ENCODE peak calls at places on chromosomes 13 and 19, in seven cellular contexts. One of them, this sample, is unnamed.

GRCh38 chr13:44373601-44374347 is at the start of gene SERP2:
- DNase-seq in tibial artery: no peak
- DNase-seq in cardiac fibroblast: no peak
- DNase-seq in endodermal cell: peak; percentile 91
- DNase-seq in cardiac muscle cell: peak; percentile 33
- DNase-seq in HCT116: no peak
- DNase-seq in heart left ventricle: peak; percentile 61
- DNase-seq in this sample: no peak

GRCh38 chr13:110392510-110393233 is 85.6 kb downstream of the COL4A2 start:
- DNase-seq in endodermal cell: no peak
- DNase-seq in cardiac fibroblast: peak; percentile 92
- DNase-seq in tibial artery: no peak
- DNase-seq in heart left ventricle: no peak
- DNase-seq in HCT116: no peak
- DNase-seq in cardiac muscle cell: no peak
- DNase-seq in this sample: no peak

GRCh38 chr19:35236638-35237400 is 8.3 kb upstream of the FAM187B start:
- DNase-seq in HCT116: no peak
- DNase-seq in tibial artery: no peak
- DNase-seq in heart left ventricle: no peak
- DNase-seq in cardiac fibroblast: no peak
- DNase-seq in cardiac muscle cell: no peak
- DNase-seq in endodermal cell: no peak
- DNase-seq in this sample: no peak

GRCh38 chr19:40219721-40220276 is 1.6 kb upstream of the TTC9B start:
- DNase-seq in cardiac muscle cell: no peak
- DNase-seq in HCT116: peak; percentile 76
- DNase-seq in tibial artery: no peak
- DNase-seq in endodermal cell: no peak
- DNase-seq in heart left ventricle: no peak
- DNase-seq in cardiac fibroblast: peak; percentile 63
- DNase-seq in this sample: peak; percentile 90

GRCh38 chr13:67803118-67803517 is 573.0 kb upstream of the PCDH9 start:
- DNase-seq in cardiac fibroblast: no peak
- DNase-seq in endodermal cell: no peak
- DNase-seq in tibial artery: no peak
- DNase-seq in heart left ventricle: no peak
- DNase-seq in HCT116: no peak
- DNase-seq in cardiac muscle cell: no peak
- DNase-seq in this sample: no peak

GRCh38 chr13:73337511-73337910 is 278.7 kb downstream of the KLF5 start:
- DNase-seq in tibial artery: no peak
- DNase-seq in endodermal cell: no peak
- DNase-seq in cardiac fibroblast: no peak
- DNase-seq in heart left ventricle: no peak
- DNase-seq in cardiac muscle cell: no peak
- DNase-seq in HCT116: no peak
- DNase-seq in this sample: peak; percentile 85

GRCh38 chr13:36430247-36431203 is 1.8 kb upstream of the CCNA1 start:
- DNase-seq in tibial artery: peak; percentile 67
- DNase-seq in endodermal cell: peak; percentile 80
- DNase-seq in cardiac fibroblast: no peak
- DNase-seq in cardiac muscle cell: peak; percentile 15
- DNase-seq in HCT116: no peak
- DNase-seq in heart left ventricle: no peak
- DNase-seq in this sample: no peak

GRCh38 chr13:37769078-37769477 is 100.5 kb downstream of the TRPC4 start:
- DNase-seq in endodermal cell: no peak
- DNase-seq in tibial artery: no peak
- DNase-seq in heart left ventricle: no peak
- DNase-seq in HCT116: no peak
- DNase-seq in cardiac fibroblast: peak; percentile 8
- DNase-seq in cardiac muscle cell: no peak
- DNase-seq in this sample: peak; percentile 13

GRCh38 chr13:42548731-42549554 is 25.0 kb upstream of the TNFSF11 start:
- DNase-seq in heart left ventricle: no peak
- DNase-seq in cardiac fibroblast: peak; percentile 47
- DNase-seq in HCT116: no peak
- DNase-seq in tibial artery: peak; percentile 68
- DNase-seq in endodermal cell: no peak
- DNase-seq in cardiac muscle cell: no peak
- DNase-seq in this sample: no peak

GRCh38 chr13:31627097-31627496 is 112.2 kb upstream of the RXFP2 start:
- DNase-seq in HCT116: no peak
- DNase-seq in cardiac muscle cell: no peak
- DNase-seq in heart left ventricle: no peak
- DNase-seq in tibial artery: no peak
- DNase-seq in endodermal cell: no peak
- DNase-seq in cardiac fibroblast: peak; percentile 27
- DNase-seq in this sample: no peak

GRCh38 chr19:1567848-1568227 is 287 bp downstream of the MEX3D start:
- DNase-seq in HCT116: no peak
- DNase-seq in cardiac fibroblast: no peak
- DNase-seq in endodermal cell: no peak
- DNase-seq in cardiac muscle cell: peak; percentile 51
- DNase-seq in tibial artery: no peak
- DNase-seq in heart left ventricle: no peak
- DNase-seq in this sample: no peak
- H3K4me3 ChIP-seq in HCT116: peak overlapping the region; percentile 65
- H3K4me3 ChIP-seq in cardiac fibroblast: no peak overlapping the region
- H3K4me3 ChIP-seq in endodermal cell: no peak overlapping the region
- H3K4me3 ChIP-seq in cardiac muscle cell: no peak overlapping the region
- H3K4me3 ChIP-seq in tibial artery: peak overlapping the region; percentile 62
- H3K4me3 ChIP-seq in heart left ventricle: peak overlapping the region; percentile 69
- H3K4me3 ChIP-seq in this sample: peak overlapping the region; percentile 71

GRCh38 chr19:1079566-1080111 is 12.7 kb downstream of the ARHGAP45 start:
- DNase-seq in endodermal cell: no peak
- DNase-seq in cardiac fibroblast: no peak
- DNase-seq in tibial artery: no peak
- DNase-seq in heart left ventricle: no peak
- DNase-seq in HCT116: no peak
- DNase-seq in cardiac muscle cell: no peak
- DNase-seq in this sample: no peak

GRCh38 chr19:1082165-1082927 is 12.8 kb downstream of the POLR2E start:
- DNase-seq in endodermal cell: peak; percentile 100
- DNase-seq in cardiac muscle cell: peak; percentile 91
- DNase-seq in heart left ventricle: peak; percentile 69
- DNase-seq in HCT116: peak; percentile 89
- DNase-seq in tibial artery: no peak
- DNase-seq in cardiac fibroblast: peak; percentile 52
- DNase-seq in this sample: peak; percentile 70

GRCh38 chr19:1080360-1081161 is 13.6 kb downstream of the ARHGAP45 start:
- DNase-seq in HCT116: no peak
- DNase-seq in endodermal cell: no peak
- DNase-seq in cardiac muscle cell: no peak
- DNase-seq in heart left ventricle: no peak
- DNase-seq in tibial artery: no peak
- DNase-seq in cardiac fibroblast: no peak
- DNase-seq in this sample: no peak

GRCh38 chr19:1082928-1083816 is 12.0 kb downstream of the POLR2E start:
- DNase-seq in cardiac fibroblast: no peak
- DNase-seq in cardiac muscle cell: no peak
- DNase-seq in HCT116: no peak
- DNase-seq in tibial artery: no peak
- DNase-seq in endodermal cell: no peak
- DNase-seq in heart left ventricle: no peak
- DNase-seq in this sample: no peak

GRCh38 chr19:1081301-1082164 is 13.6 kb downstream of the POLR2E start:
- DNase-seq in endodermal cell: no peak
- DNase-seq in HCT116: no peak
- DNase-seq in tibial artery: no peak
- DNase-seq in cardiac muscle cell: no peak
- DNase-seq in heart left ventricle: no peak
- DNase-seq in cardiac fibroblast: no peak
- DNase-seq in this sample: no peak
- H3K4me3 ChIP-seq in endodermal cell: no peak overlapping the region
- H3K4me3 ChIP-seq in HCT116: no peak overlapping the region
- H3K4me3 ChIP-seq in tibial artery: no peak overlapping the region
- H3K4me3 ChIP-seq in cardiac muscle cell: no peak overlapping the region
- H3K4me3 ChIP-seq in heart left ventricle: peak overlapping the region; percentile 31
- H3K4me3 ChIP-seq in cardiac fibroblast: no peak overlapping the region
- H3K4me3 ChIP-seq in this sample: peak overlapping the region; percentile 27

DNA sequence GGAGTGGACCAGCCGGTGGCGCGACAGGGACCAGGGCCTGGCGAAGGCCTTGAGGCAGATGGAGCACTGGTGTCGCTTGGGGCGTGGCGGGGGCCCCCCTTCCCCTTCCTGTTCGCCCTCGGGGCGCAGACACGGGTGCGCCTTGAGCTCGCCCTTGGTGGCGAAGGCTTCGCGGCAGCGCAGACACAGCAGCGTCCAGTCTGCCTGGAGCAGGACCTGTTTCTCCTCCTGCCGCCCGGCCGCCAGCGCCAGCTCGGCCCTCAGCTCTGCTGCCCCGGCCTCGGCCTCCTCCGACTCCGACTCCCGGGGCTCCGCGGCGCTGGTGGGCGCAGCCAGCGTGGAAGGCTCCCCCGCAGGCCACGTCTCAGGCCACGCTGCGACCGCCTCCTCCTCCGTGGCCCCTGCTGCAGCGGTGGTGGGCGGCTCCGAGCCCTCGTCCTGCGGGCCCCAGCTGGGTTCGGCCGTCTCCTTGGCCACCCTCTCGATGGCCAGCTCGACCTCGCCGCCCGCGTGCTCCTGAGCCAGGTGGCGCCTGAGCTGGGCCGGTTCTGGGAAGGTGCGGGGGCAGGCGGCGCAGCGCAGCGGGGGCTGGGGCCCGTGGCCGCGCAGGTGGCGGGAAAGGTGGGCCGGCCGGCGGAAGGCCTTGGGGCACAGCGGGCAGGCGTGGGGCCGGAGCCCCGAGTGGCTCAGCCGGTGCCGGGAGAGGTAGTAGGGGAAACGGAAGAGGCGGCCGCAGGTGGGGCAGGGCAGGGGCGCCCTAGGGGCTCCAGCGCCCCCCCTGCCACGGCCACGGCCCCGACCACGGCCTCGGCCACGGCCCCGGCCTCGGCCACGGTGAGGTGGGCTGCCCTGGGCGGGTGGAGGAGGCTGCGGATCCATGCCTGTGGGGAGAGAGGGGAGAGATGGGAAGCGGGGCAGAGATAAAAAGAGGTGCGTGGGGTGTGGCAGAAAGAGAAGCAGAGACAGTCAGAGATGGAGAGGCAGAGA is 1.6 kb downstream of the ZNF579 start:
- DNase-seq in cardiac fibroblast: no peak
- DNase-seq in endodermal cell: no peak
- DNase-seq in cardiac muscle cell: no peak
- DNase-seq in HCT116: no peak
- DNase-seq in tibial artery: no peak
- DNase-seq in heart left ventricle: no peak
- DNase-seq in this sample: no peak
- H3K4me3 ChIP-seq in cardiac fibroblast: peak overlapping the region; percentile 99
- H3K4me3 ChIP-seq in endodermal cell: peak overlapping the region; percentile 85
- H3K4me3 ChIP-seq in cardiac muscle cell: peak overlapping the region; percentile 72
- H3K4me3 ChIP-seq in HCT116: peak overlapping the region; percentile 94
- H3K4me3 ChIP-seq in tibial artery: no peak overlapping the region
- H3K4me3 ChIP-seq in heart left ventricle: peak overlapping the region; percentile 89
- H3K4me3 ChIP-seq in this sample: no peak overlapping the region

GRCh38 chr19:54469496-54469934 is 3.6 kb downstream of the CDC42EP5 start:
- DNase-seq in HCT116: no peak
- DNase-seq in endodermal cell: peak; percentile 47
- DNase-seq in cardiac fibroblast: no peak
- DNase-seq in cardiac muscle cell: no peak
- DNase-seq in heart left ventricle: peak; percentile 79
- DNase-seq in tibial artery: no peak
- DNase-seq in this sample: peak; percentile 67
- H3K4me3 ChIP-seq in HCT116: no peak overlapping the region
- H3K4me3 ChIP-seq in endodermal cell: no peak overlapping the region
- H3K4me3 ChIP-seq in cardiac fibroblast: no peak overlapping the region
- H3K4me3 ChIP-seq in cardiac muscle cell: no peak overlapping the region
- H3K4me3 ChIP-seq in heart left ventricle: no peak overlapping the region
- H3K4me3 ChIP-seq in tibial artery: no peak overlapping the region
- H3K4me3 ChIP-seq in this sample: no peak overlapping the region

DNA sequence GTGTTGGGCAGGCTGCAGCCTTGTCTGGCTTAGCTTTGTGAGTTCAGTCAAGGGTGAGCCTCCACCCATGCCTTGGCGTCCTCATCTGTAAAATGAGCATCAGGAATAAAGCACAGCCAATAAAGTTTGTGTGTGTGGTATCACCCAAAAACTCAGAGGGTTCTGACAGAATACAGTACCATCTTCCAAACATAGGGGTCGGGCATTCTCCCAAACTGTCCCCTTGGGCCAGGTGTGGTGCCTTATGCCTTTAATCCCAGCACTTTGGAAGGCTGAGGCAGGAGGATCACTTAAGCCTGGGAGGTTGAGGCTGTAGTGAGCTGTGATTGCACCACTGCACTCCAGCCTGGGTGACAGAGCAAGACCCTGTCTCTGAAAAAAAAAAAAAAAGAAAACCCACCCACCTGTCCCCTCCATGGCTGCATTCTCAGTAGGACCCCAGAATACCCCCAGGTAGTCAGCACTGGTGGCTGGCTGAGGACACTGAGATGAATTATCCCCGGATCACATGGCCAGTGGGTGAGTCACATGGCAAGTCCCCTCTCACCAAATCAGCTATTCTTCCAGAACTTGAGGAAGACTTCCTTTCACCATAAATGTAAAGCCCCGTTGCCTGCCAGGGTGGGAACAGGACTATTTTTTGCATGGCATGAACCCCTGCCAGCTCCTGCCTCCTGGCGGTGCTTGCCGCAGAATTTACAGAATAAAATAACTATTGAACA is 18.6 kb downstream of the POP4 start:
- DNase-seq in HCT116: no peak
- DNase-seq in endodermal cell: peak; percentile 36
- DNase-seq in cardiac fibroblast: no peak
- DNase-seq in heart left ventricle: no peak
- DNase-seq in cardiac muscle cell: no peak
- DNase-seq in tibial artery: no peak
- DNase-seq in this sample: no peak
- H3K4me3 ChIP-seq in HCT116: no peak overlapping the region
- H3K4me3 ChIP-seq in endodermal cell: no peak overlapping the region
- H3K4me3 ChIP-seq in cardiac fibroblast: no peak overlapping the region
- H3K4me3 ChIP-seq in heart left ventricle: no peak overlapping the region
- H3K4me3 ChIP-seq in cardiac muscle cell: no peak overlapping the region
- H3K4me3 ChIP-seq in tibial artery: no peak overlapping the region
- H3K4me3 ChIP-seq in this sample: no peak overlapping the region

DNA sequence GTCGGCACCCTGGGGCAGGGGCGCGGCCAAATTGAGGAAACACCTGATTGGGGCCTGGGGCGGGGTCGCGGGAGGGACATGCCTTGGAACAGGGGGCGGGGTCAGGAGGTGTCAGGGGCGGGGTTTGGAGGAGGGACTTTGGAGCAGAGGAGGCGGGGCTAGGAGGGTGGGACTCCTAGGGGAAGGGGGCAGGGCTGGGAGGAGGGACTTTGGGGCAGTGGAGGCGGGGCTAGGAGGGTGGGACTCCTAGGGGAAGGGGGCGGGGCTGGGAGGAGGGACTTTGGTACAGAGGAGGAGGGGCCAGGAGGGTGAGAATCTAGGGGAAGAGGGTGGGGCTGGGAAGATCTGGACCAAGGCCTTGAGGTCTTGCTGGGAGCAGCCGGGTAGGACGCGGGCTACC is 21.9 kb downstream of the GRIN2D start:
- DNase-seq in cardiac muscle cell: peak; percentile 66
- DNase-seq in HCT116: peak; percentile 84
- DNase-seq in heart left ventricle: peak; percentile 69
- DNase-seq in cardiac fibroblast: peak; percentile 61
- DNase-seq in tibial artery: peak; percentile 82
- DNase-seq in endodermal cell: peak; percentile 99
- DNase-seq in this sample: peak; percentile 57
- H3K4me3 ChIP-seq in cardiac muscle cell: no peak overlapping the region
- H3K4me3 ChIP-seq in HCT116: no peak overlapping the region
- H3K4me3 ChIP-seq in heart left ventricle: peak overlapping the region; percentile 22
- H3K4me3 ChIP-seq in cardiac fibroblast: no peak overlapping the region
- H3K4me3 ChIP-seq in tibial artery: peak overlapping the region; percentile 22
- H3K4me3 ChIP-seq in endodermal cell: no peak overlapping the region
- H3K4me3 ChIP-seq in this sample: no peak overlapping the region

This sample was measured in bronchial epithelial cell.